ENCODE peak calls at places on chromosomes 6 and 20, in six cellular contexts. One of them, this sample, is unnamed.

GRCh38 chr6:44481056-44481455 is 93.5 kb downstream of the CDC5L start:
- DNase-seq in nephron progenitor cell: no peak
- DNase-seq in GM12865: no peak
- DNase-seq in tibial artery: no peak
- DNase-seq in ascending aorta: no peak
- DNase-seq in uterus: no peak
- DNase-seq in this sample: no peak

GRCh38 chr20:46964299-46965123 is 69.9 kb downstream of the EYA2 start:
- DNase-seq in ascending aorta: no peak
- DNase-seq in GM12865: no peak
- DNase-seq in nephron progenitor cell: no peak
- DNase-seq in uterus: no peak
- DNase-seq in tibial artery: no peak
- DNase-seq in this sample: no peak

GRCh38 chr6:139523986-139524385 is 149.5 kb upstream of the CITED2 start:
- DNase-seq in uterus: no peak
- DNase-seq in nephron progenitor cell: no peak
- DNase-seq in tibial artery: no peak
- DNase-seq in ascending aorta: no peak
- DNase-seq in GM12865: no peak
- DNase-seq in this sample: no peak

GRCh38 chr6:56594699-56595098 is 48.0 kb downstream of the DST start:
- DNase-seq in GM12865: peak; percentile 66
- DNase-seq in tibial artery: no peak
- DNase-seq in uterus: no peak
- DNase-seq in ascending aorta: no peak
- DNase-seq in nephron progenitor cell: no peak
- DNase-seq in this sample: no peak

GRCh38 chr20:20894753-20895152 is 182.3 kb upstream of the RALGAPA2 start:
- DNase-seq in nephron progenitor cell: no peak
- DNase-seq in GM12865: no peak
- DNase-seq in uterus: no peak
- DNase-seq in tibial artery: no peak
- DNase-seq in ascending aorta: no peak
- DNase-seq in this sample: no peak

GRCh38 chr20:44500221-44500620 is 21.6 kb downstream of the SERINC3 start:
- DNase-seq in tibial artery: no peak
- DNase-seq in ascending aorta: no peak
- DNase-seq in nephron progenitor cell: no peak
- DNase-seq in GM12865: no peak
- DNase-seq in uterus: no peak
- DNase-seq in this sample: no peak

GRCh38 chr20:58102744-58103516 is 125.5 kb downstream of the ANKRD60 start:
- DNase-seq in uterus: no peak
- DNase-seq in GM12865: no peak
- DNase-seq in nephron progenitor cell: no peak
- DNase-seq in ascending aorta: no peak
- DNase-seq in tibial artery: no peak
- DNase-seq in this sample: no peak

GRCh38 chr20:57458400-57459160 is 66.4 kb downstream of the CTCFL start:
- DNase-seq in uterus: no peak
- DNase-seq in GM12865: no peak
- DNase-seq in tibial artery: peak; percentile 40
- DNase-seq in ascending aorta: no peak
- DNase-seq in nephron progenitor cell: no peak
- DNase-seq in this sample: no peak

GRCh38 chr20:19964289-19965263 is 52.6 kb upstream of the NAA20 start:
- DNase-seq in nephron progenitor cell: peak; percentile 7
- DNase-seq in tibial artery: peak; percentile 89
- DNase-seq in uterus: peak; percentile 78
- DNase-seq in ascending aorta: no peak
- DNase-seq in GM12865: no peak
- DNase-seq in this sample: no peak

GRCh38 chr6:129597023-129597713 is 112.8 kb downstream of the ARHGAP18 start:
- DNase-seq in GM12865: peak; percentile 27
- DNase-seq in ascending aorta: no peak
- DNase-seq in tibial artery: no peak
- DNase-seq in uterus: no peak
- DNase-seq in nephron progenitor cell: no peak
- DNase-seq in this sample: no peak

GRCh38 chr20:22374678-22375590 is 209.4 kb downstream of the FOXA2 start:
- DNase-seq in GM12865: no peak
- DNase-seq in uterus: no peak
- DNase-seq in ascending aorta: no peak
- DNase-seq in nephron progenitor cell: no peak
- DNase-seq in tibial artery: no peak
- DNase-seq in this sample: no peak

GRCh38 chr6:105985098-105985815 is 100.9 kb upstream of the PRDM1 start:
- DNase-seq in GM12865: no peak
- DNase-seq in tibial artery: no peak
- DNase-seq in uterus: no peak
- DNase-seq in nephron progenitor cell: no peak
- DNase-seq in ascending aorta: no peak
- DNase-seq in this sample: no peak

GRCh38 chr6:163745566-163746400 is 331.3 kb downstream of the QKI start:
- DNase-seq in GM12865: no peak
- DNase-seq in tibial artery: no peak
- DNase-seq in ascending aorta: no peak
- DNase-seq in uterus: no peak
- DNase-seq in nephron progenitor cell: peak; percentile 39
- DNase-seq in this sample: peak; percentile 28

GRCh38 chr20:24708411-24709295 is 239.2 kb downstream of the SYNDIG1 start:
- DNase-seq in tibial artery: no peak
- DNase-seq in ascending aorta: no peak
- DNase-seq in nephron progenitor cell: no peak
- DNase-seq in GM12865: no peak
- DNase-seq in uterus: no peak
- DNase-seq in this sample: no peak

DNA sequence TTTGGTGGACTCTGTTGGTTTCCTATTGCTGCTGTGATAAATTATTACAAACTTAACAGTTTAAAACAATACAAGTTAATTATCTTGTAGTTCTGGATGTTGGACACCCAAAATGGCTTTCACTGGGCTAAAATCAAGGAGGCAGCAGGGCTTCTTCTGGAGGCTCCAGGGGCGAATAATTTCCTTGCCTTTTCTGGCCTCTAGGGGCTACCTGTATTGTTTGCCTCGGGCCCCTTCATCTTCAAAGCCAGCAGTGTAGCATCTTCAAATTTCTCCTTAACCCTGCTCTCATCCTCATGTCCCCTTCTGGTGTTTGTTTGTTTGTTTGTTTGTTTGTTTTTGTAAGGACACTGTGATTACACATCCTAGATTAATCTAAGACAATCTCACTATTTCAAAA is 60.5 kb upstream of the ANKEF1 start:
- DNase-seq in uterus: no peak
- DNase-seq in tibial artery: no peak
- DNase-seq in ascending aorta: no peak
- DNase-seq in GM12865: peak; percentile 5
- DNase-seq in nephron progenitor cell: no peak
- DNase-seq in this sample: no peak
- TF ChIP-seq CTCF in uterus: no peak
- TF ChIP-seq CTCF in tibial artery: no peak
- TF ChIP-seq CTCF in ascending aorta: no peak
- TF ChIP-seq CTCF in GM12865: peak; percentile 17
- TF ChIP-seq CTCF in nephron progenitor cell: no peak
- TF ChIP-seq CTCF in this sample: peak; percentile 42

GRCh38 chr20:33018169-33018931 is 10.8 kb downstream of the BPIFB2 start:
- DNase-seq in GM12865: no peak
- DNase-seq in tibial artery: no peak
- DNase-seq in ascending aorta: no peak
- DNase-seq in uterus: no peak
- DNase-seq in nephron progenitor cell: no peak
- DNase-seq in this sample: no peak

GRCh38 chr20:33022733-33023438 is 8.6 kb upstream of the BPIFB6 start:
- DNase-seq in uterus: no peak
- DNase-seq in tibial artery: no peak
- DNase-seq in GM12865: no peak
- DNase-seq in nephron progenitor cell: no peak
- DNase-seq in ascending aorta: no peak
- DNase-seq in this sample: no peak

GRCh38 chr20:33021879-33022732 is 9.3 kb upstream of the BPIFB6 start:
- DNase-seq in uterus: no peak
- DNase-seq in nephron progenitor cell: no peak
- DNase-seq in ascending aorta: no peak
- DNase-seq in GM12865: no peak
- DNase-seq in tibial artery: no peak
- DNase-seq in this sample: no peak

GRCh38 chr20:33019465-33020277 is 11.8 kb upstream of the BPIFB6 start:
- DNase-seq in nephron progenitor cell: no peak
- DNase-seq in uterus: no peak
- DNase-seq in tibial artery: no peak
- DNase-seq in ascending aorta: no peak
- DNase-seq in GM12865: no peak
- DNase-seq in this sample: no peak

DNA sequence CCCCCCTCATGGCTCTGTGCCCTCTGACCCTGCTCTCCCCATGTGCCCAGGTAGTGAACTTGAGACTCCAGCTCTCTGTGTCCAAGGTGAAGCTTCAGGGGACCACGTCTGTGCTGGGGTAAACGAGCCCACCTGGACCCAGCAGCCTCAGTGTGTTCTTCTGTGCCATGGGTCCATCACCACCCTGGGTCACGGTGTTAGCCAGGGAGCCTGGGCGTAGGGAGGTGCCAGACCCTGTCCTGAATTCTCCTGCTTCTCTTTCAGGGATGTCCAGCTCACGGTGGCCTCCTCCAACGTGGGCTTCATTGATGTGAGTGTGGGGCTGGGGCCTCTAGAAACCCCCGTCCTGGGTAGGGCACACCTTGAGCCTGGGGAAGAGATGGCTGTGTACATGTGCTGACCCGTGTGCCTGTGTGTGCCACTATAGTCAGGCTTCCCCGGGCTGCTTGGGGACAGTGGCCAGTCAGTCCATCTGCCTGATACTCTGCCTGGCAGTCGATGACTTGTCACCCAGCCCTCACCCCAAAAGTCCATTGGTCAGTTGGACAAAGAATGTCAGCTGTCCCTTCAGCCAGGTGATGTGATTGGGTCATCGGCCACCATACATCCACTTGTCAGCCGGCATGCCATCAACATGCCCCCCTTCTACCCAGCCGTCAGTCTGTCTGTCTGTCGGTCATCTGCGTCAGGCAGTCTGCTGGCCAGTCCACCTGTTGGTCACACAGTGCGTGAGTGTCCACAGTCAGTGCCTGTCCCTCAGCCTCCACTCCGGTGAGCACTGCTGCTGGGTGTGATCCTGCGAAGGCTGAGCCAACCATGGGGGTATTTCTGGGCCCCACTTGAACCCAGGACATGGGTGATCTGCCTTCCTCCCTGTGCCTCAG is 10.9 kb upstream of the BPIFB6 start:
- DNase-seq in uterus: no peak
- DNase-seq in nephron progenitor cell: no peak
- DNase-seq in tibial artery: no peak
- DNase-seq in ascending aorta: no peak
- DNase-seq in GM12865: no peak
- DNase-seq in this sample: no peak
- TF ChIP-seq CTCF in uterus: no peak
- TF ChIP-seq CTCF in nephron progenitor cell: no peak
- TF ChIP-seq CTCF in tibial artery: no peak
- TF ChIP-seq CTCF in ascending aorta: no peak
- TF ChIP-seq CTCF in GM12865: no peak
- TF ChIP-seq CTCF in this sample: no peak

GRCh38 chr20:688809-689208 is 13.2 kb upstream of the SCRT2 start:
- DNase-seq in ascending aorta: no peak
- DNase-seq in uterus: no peak
- DNase-seq in nephron progenitor cell: peak; percentile 52
- DNase-seq in tibial artery: no peak
- DNase-seq in GM12865: no peak
- DNase-seq in this sample: no peak
- TF ChIP-seq CTCF in ascending aorta: no peak
- TF ChIP-seq CTCF in uterus: no peak
- TF ChIP-seq CTCF in nephron progenitor cell: peak; percentile 24
- TF ChIP-seq CTCF in tibial artery: no peak
- TF ChIP-seq CTCF in GM12865: no peak
- TF ChIP-seq CTCF in this sample: peak; percentile 29

GRCh38 chr6:8536122-8536521 is 100.8 kb upstream of the SLC35B3 start:
- DNase-seq in uterus: no peak
- DNase-seq in nephron progenitor cell: no peak
- DNase-seq in ascending aorta: no peak
- DNase-seq in GM12865: no peak
- DNase-seq in tibial artery: no peak
- DNase-seq in this sample: no peak

GRCh38 chr6:8535505-8535904 is 100.2 kb upstream of the SLC35B3 start:
- DNase-seq in GM12865: no peak
- DNase-seq in tibial artery: no peak
- DNase-seq in nephron progenitor cell: no peak
- DNase-seq in ascending aorta: no peak
- DNase-seq in uterus: no peak
- DNase-seq in this sample: no peak

GRCh38 chr6:8543714-8544113 is 108.4 kb upstream of the SLC35B3 start:
- DNase-seq in GM12865: no peak
- DNase-seq in ascending aorta: no peak
- DNase-seq in uterus: no peak
- DNase-seq in nephron progenitor cell: no peak
- DNase-seq in tibial artery: no peak
- DNase-seq in this sample: no peak

DNA sequence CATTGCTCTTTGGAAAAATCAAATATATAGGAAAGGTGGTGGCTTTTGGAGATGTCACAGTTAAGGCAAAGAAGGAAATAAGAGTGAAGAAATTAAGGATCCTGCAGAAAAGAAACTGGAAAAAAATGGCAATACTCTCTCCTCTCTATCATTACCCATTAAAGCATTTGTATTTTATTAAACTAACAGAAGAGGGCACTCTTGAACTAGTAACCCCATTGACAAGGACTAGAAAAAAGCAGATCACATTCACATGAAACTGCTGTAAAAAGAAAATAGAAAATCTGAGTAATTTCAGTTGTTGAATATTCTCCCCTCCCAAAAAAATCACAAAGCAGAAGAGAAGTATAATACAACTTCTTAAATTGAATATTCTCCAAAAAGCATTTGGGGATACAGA is 104.1 kb upstream of the SLC35B3 start:
- DNase-seq in nephron progenitor cell: no peak
- DNase-seq in GM12865: peak; percentile 5
- DNase-seq in tibial artery: no peak
- DNase-seq in uterus: no peak
- DNase-seq in ascending aorta: no peak
- DNase-seq in this sample: no peak
- TF ChIP-seq CTCF in nephron progenitor cell: peak; percentile 8
- TF ChIP-seq CTCF in GM12865: no peak
- TF ChIP-seq CTCF in tibial artery: no peak
- TF ChIP-seq CTCF in uterus: no peak
- TF ChIP-seq CTCF in ascending aorta: no peak
- TF ChIP-seq CTCF in this sample: peak; percentile 64

This sample was measured in neural crest cell.